ENCODE peak calls at places on chromosome 1, in eight cellular contexts. K is KG1, X is upper lobe of right lung, O is cardiac muscle cell, Z is NCI-H1105, V is HS-27A, F is ovary, L is type B pancreatic cell. G is an unnamed sample.

GRCh38 chr1:37537378-37537777 is 16.7 kb downstream of the SNIP1 start:
- DNase-seq in F (no peak), Z (no peak), X (no peak), V (no peak), K (no peak), L (no peak), O (peak), G (no peak)

GRCh38 chr1:81374481-81374880 is 426.3 kb upstream of the ADGRL2 start:
- DNase-seq in V (no peak), F (no peak), X (no peak), L (no peak), K (no peak), Z (no peak), O (no peak), G (no peak)

GRCh38 chr1:227245613-227246320 is 72.5 kb downstream of the CDC42BPA start:
- DNase-seq in F (no peak), V (no peak), K (no peak), L (no peak), X (no peak), Z (no peak), O (no peak), G (no peak)

GRCh38 chr1:43537423-43538142 is 6.9 kb downstream of the PTPRF start:
- DNase-seq in K (no peak), V (no peak), O (no peak), Z (no peak), X (peak), F (no peak), L (no peak), G (no peak)

GRCh38 chr1:36297062-36297461 is 9.1 kb upstream of the SH3D21 start:
- DNase-seq in V (no peak), X (no peak), O (no peak), L (no peak), F (no peak), Z (no peak), K (no peak), G (no peak)

GRCh38 chr1:161098161-161099068 is at the start of gene KLHDC9:
- DNase-seq in X (peak), O (peak), F (peak), K (no peak), Z (peak), L (peak), V (no peak), G (peak)

GRCh38 chr1:6359568-6360496 is 33.7 kb downstream of the ACOT7 start:
- DNase-seq in V (no peak), O (peak), Z (no peak), F (peak), L (no peak), X (peak), K (no peak), G (peak)

GRCh38 chr1:63922848-63923247 is 149.0 kb downstream of the ROR1 start:
- DNase-seq in L (no peak), O (no peak), F (no peak), X (no peak), Z (no peak), K (no peak), V (no peak), G (peak)

GRCh38 chr1:93013311-93014091 is 52.2 kb upstream of the DIPK1A start:
- DNase-seq in X (no peak), F (no peak), L (no peak), V (no peak), Z (no peak), O (no peak), K (no peak), G (no peak)

GRCh38 chr1:39102537-39103320 is 76.6 kb downstream of the NDUFS5 start:
- DNase-seq in K (peak), F (peak), X (no peak), Z (peak), L (no peak), O (peak), V (no peak), G (peak)